ENCODE peak calls at places on chromosomes 16 and 17, in six cellular contexts. L is mesendoderm, N is IMR-90, Y is neuronal stem cell, F is mesenchymal stem cell, Q is H1. O is an unnamed sample.

GRCh38 chr17:69415431-69415830 is 934 bp downstream of the MAP2K6 start:
- DNase-seq in Y (no peak), F (no peak), N (no peak), L (no peak), Q (no peak), O (no peak)

GRCh38 chr17:22221344-22221743 is 529.0 kb downstream of the KCNJ18 start:
- DNase-seq in Q (no peak), L (no peak), N (no peak), F (no peak), Y (no peak), O (no peak)

GRCh38 chr17:79838541-79839274 is 532 bp downstream of the CBX4 start:
- DNase-seq in N (peak), L (peak), Q (peak), F (peak), Y (no peak), O (peak)

GRCh38 chr17:32127156-32127897 is 15.0 kb upstream of the RHOT1 start:
- DNase-seq in Q (peak), N (peak), L (peak), F (peak), Y (peak), O (peak)

GRCh38 chr17:81057079-81057730 is 22.3 kb downstream of the BAIAP2 start:
- DNase-seq in L (peak), F (peak), Q (no peak), Y (no peak), N (no peak), O (no peak)

GRCh38 chr16:50208460-50208931 is 55.4 kb downstream of the TENT4B start:
- DNase-seq in N (peak), L (no peak), F (peak), Y (no peak), Q (no peak), O (no peak)

GRCh38 chr17:82876602-82877391 is 37.0 kb upstream of the ZNF750 start:
- DNase-seq in F (peak), L (peak), Q (no peak), N (peak), Y (no peak), O (peak)

GRCh38 chr16:84648595-84649510 is 542 bp downstream of the KLHL36 start:
- DNase-seq in N (no peak), L (no peak), Y (no peak), Q (peak), F (peak), O (no peak)

GRCh38 chr17:36069131-36069530 is 5.1 kb downstream of the CCL18 start:
- DNase-seq in N (no peak), L (no peak), F (no peak), Y (no peak), Q (no peak), O (no peak)

GRCh38 chr16:66911112-66911511 is 7.6 kb downstream of the CDH16 start:
- DNase-seq in F (no peak), Q (no peak), Y (no peak), L (no peak), N (no peak), O (no peak)

GRCh38 chr17:56909742-56910508 is 3.9 kb downstream of the TRIM25 start:
- DNase-seq in F (no peak), L (no peak), Q (no peak), N (no peak), Y (no peak), O (no peak)

GRCh38 chr16:31475949-31476304 is 4.0 kb downstream of the TGFB1I1 start:
- DNase-seq in N (no peak), Q (peak), Y (no peak), F (no peak), L (peak), O (peak)

GRCh38 chr17:80737106-80738019 is 192.7 kb downstream of the RPTOR start:
- DNase-seq in L (no peak), F (no peak), Y (no peak), Q (no peak), N (no peak), O (no peak)

GRCh38 chr17:70072900-70073299 is 2.1 kb upstream of the KCNJ16 start:
- DNase-seq in F (no peak), L (no peak), N (no peak), Q (no peak), Y (no peak), O (no peak)

GRCh38 chr17:44707755-44708400 is 587 bp upstream of the DBF4B start:
- DNase-seq in Y (no peak), F (no peak), L (no peak), Q (no peak), N (no peak), O (no peak)

GRCh38 chr17:19294443-19294842 is 57.3 kb downstream of the EPN2 start:
- DNase-seq in L (no peak), F (no peak), N (no peak), Y (no peak), Q (no peak), O (no peak)

GRCh38 chr16:17194190-17194780 is 276.5 kb downstream of the XYLT1 start:
- DNase-seq in Y (peak), L (peak), Q (peak), N (peak), F (no peak), O (peak)

GRCh38 chr16:19284207-19284606 is 1.3 kb upstream of the CLEC19A start:
- DNase-seq in N (no peak), F (no peak), Q (no peak), Y (no peak), L (no peak), O (no peak)

GRCh38 chr16:31458073-31458834 is 1.0 kb upstream of the ARMC5 start:
- DNase-seq in Q (peak), L (peak), F (peak), Y (no peak), N (peak), O (peak)

GRCh38 chr17:76700627-76701470 is 9.9 kb downstream of the MXRA7 start:
- DNase-seq in Q (no peak), N (peak), L (peak), F (peak), Y (no peak), O (no peak)

GRCh38 chr16:61829631-61830030 is 206.6 kb downstream of the CDH8 start:
- DNase-seq in N (no peak), F (no peak), Y (peak), Q (no peak), L (no peak), O (no peak)
- H2BK15ac ChIP-seq in N (no peak), F (no peak), Y (no peak), Q (no peak), L (no peak), O (no peak)

GRCh38 chr17:38853292-38854219 is at the start of gene RPL23:
- DNase-seq in Y (peak), F (peak), Q (peak), L (peak), N (peak), O (peak)
- H4K8ac ChIP-seq in Y (no peak), F (peak), Q (peak), L (peak), N (peak), O (peak)

DNA sequence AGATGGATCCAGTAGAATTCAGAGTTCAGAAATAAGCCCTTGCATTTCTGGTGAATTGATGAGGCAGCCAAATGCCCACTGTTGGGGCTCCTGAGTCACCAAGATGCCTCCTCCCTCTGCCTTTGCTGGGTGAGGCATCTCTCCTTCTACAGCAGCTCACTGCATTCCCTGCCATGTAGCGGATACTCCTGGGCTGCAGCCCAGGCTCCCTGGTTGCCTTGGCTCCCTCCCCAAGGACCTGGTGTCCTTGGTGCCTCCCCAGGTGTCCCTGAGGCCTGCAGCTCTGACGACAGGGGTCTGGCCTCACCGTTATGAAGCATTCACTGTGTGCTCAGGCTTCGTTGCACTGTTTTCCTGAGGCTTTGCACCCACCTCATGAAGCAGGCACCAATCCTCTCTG is 7.7 kb downstream of the RAP1GAP2 start:
- DNase-seq in Y (no peak), Q (no peak), F (no peak), N (no peak), L (no peak), O (no peak)
- H2BK15ac ChIP-seq in Y (no peak), Q (no peak), F (no peak), N (no peak), L (no peak), O (no peak)

GRCh38 chr17:43641416-43641815 is 20.3 kb downstream of the MEOX1 start:
- DNase-seq in L (no peak), Q (no peak), F (no peak), Y (no peak), N (no peak), O (no peak)
- H4K8ac ChIP-seq in L (no peak), Q (no peak), F (no peak), Y (no peak), N (no peak), O (no peak)

GRCh38 chr17:14393723-14394122 is 92.8 kb downstream of the HS3ST3B1 start:
- DNase-seq in N (no peak), Q (no peak), Y (no peak), F (no peak), L (no peak), O (no peak)
- H2BK15ac ChIP-seq in N (no peak), Q (no peak), Y (no peak), F (no peak), L (no peak), O (no peak)

DNA sequence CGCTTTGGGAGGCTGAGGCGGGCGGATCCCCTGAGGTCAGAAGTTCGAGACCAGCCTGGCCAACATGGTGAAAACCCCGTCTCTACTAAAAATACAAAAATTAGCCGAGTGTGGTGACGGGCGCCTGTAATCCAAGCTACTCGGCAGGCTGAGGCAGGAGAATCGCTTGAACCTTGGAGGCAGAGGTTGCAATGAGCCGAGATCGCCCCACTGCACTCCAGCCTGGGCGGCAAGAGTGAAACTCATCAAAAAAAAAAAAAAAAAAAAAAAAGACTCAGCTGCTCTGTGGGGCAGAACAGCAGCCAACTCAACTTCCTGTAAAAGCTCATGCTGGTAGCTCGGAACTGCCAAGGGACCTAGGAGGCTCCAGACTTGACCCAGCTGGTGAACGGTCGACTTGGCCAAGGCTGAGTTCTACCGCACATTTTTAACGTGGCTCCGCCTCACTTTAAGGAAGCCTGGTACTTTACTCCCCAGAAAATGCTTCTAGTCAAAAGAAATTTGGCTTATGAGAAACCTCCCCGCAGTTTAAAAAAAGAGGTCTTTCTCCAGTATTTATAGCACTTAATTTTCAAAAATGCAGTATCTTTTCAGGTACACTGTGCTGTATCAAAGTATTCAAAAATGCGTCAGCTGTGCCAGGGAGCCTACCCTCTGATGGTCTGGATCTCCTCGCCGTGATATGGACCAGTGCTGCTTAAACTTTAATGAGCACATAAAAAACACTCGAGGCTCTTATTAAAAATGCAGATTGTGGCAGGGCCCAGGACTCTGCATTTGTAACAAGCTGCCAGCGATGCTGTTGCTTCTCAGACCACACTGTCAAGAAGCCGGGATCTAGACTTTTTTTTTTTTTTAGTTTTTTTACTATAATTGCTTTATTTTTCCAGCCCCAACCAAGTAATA is 1.2 kb upstream of the SMARCD2 start:
- DNase-seq in Q (no peak), F (peak), Y (no peak), N (peak), L (no peak), O (no peak)
- H4K8ac ChIP-seq in Q (peak), F (peak), Y (no peak), N (peak), L (peak), O (no peak)

GRCh38 chr16:78097522-78097921 is 1.9 kb upstream of the WWOX start:
- DNase-seq in Y (no peak), Q (no peak), N (no peak), L (no peak), F (no peak), O (no peak)

GRCh38 chr16:78098087-78098486 is 1.4 kb upstream of the WWOX start:
- DNase-seq in Q (no peak), N (no peak), Y (no peak), L (no peak), F (no peak), O (no peak)

GRCh38 chr16:78100162-78100467 is 661 bp downstream of the WWOX start:
- DNase-seq in F (no peak), Q (no peak), N (no peak), Y (no peak), L (no peak), O (no peak)

GRCh38 chr16:78099372-78100161 is at the start of gene WWOX:
- DNase-seq in F (peak), Y (peak), Q (peak), N (peak), L (peak), O (peak)

GRCh38 chr16:78098544-78099371 is 696 bp upstream of the WWOX start:
- DNase-seq in Y (no peak), F (no peak), Q (no peak), L (no peak), N (no peak), O (no peak)
- H2BK15ac ChIP-seq in Y (no peak), F (no peak), Q (no peak), L (no peak), N (no peak), O (no peak)